ENCODE peak calls at places on chromosomes 2 and 18, in ten cellular contexts. One of them, this sample, is unnamed.

GRCh38 chr2:100320547-100321180 is 1.6 kb downstream of the LONRF2 start:
- DNase-seq in A549: peak; percentile 50
- DNase-seq in keratinocyte: no peak
- DNase-seq in lower lobe of right lung: no peak
- DNase-seq in CD8-positive, alpha-beta T cell: no peak
- DNase-seq in retinal pigment epithelial cell: no peak
- DNase-seq in fibroblast of villous mesenchyme: peak; percentile 28
- DNase-seq in neural progenitor cell: no peak
- DNase-seq in AG09309: no peak
- DNase-seq in astrocyte: no peak
- DNase-seq in this sample: peak; percentile 6

GRCh38 chr2:100137877-100138570 is 4.4 kb downstream of the AFF3 start:
- DNase-seq in A549: no peak
- DNase-seq in keratinocyte: no peak
- DNase-seq in lower lobe of right lung: no peak
- DNase-seq in CD8-positive, alpha-beta T cell: no peak
- DNase-seq in retinal pigment epithelial cell: no peak
- DNase-seq in fibroblast of villous mesenchyme: no peak
- DNase-seq in neural progenitor cell: no peak
- DNase-seq in AG09309: no peak
- DNase-seq in astrocyte: no peak
- DNase-seq in this sample: no peak

GRCh38 chr2:64329848-64330247 is 124.1 kb upstream of the LGALSL start:
- DNase-seq in A549: no peak
- DNase-seq in keratinocyte: no peak
- DNase-seq in lower lobe of right lung: peak; percentile 46
- DNase-seq in CD8-positive, alpha-beta T cell: no peak
- DNase-seq in retinal pigment epithelial cell: no peak
- DNase-seq in fibroblast of villous mesenchyme: peak; percentile 20
- DNase-seq in neural progenitor cell: no peak
- DNase-seq in AG09309: no peak
- DNase-seq in astrocyte: no peak
- DNase-seq in this sample: peak; percentile 63

GRCh38 chr2:226578879-226579278 is 220.7 kb downstream of the IRS1 start:
- DNase-seq in A549: peak; percentile 43
- DNase-seq in keratinocyte: no peak
- DNase-seq in lower lobe of right lung: no peak
- DNase-seq in CD8-positive, alpha-beta T cell: no peak
- DNase-seq in retinal pigment epithelial cell: no peak
- DNase-seq in fibroblast of villous mesenchyme: peak; percentile 68
- DNase-seq in neural progenitor cell: no peak
- DNase-seq in AG09309: no peak
- DNase-seq in astrocyte: peak; percentile 66
- DNase-seq in this sample: peak; percentile 66

GRCh38 chr2:37812414-37812813 is 112.7 kb upstream of the RMDN2 start:
- DNase-seq in A549: no peak
- DNase-seq in keratinocyte: no peak
- DNase-seq in lower lobe of right lung: no peak
- DNase-seq in CD8-positive, alpha-beta T cell: no peak
- DNase-seq in retinal pigment epithelial cell: no peak
- DNase-seq in fibroblast of villous mesenchyme: peak; percentile 54
- DNase-seq in neural progenitor cell: no peak
- DNase-seq in AG09309: no peak
- DNase-seq in astrocyte: no peak
- DNase-seq in this sample: peak; percentile 41

GRCh38 chr2:239276813-239277193 is 124.0 kb downstream of the HDAC4 start:
- DNase-seq in A549: no peak
- DNase-seq in keratinocyte: no peak
- DNase-seq in lower lobe of right lung: no peak
- DNase-seq in CD8-positive, alpha-beta T cell: no peak
- DNase-seq in retinal pigment epithelial cell: no peak
- DNase-seq in fibroblast of villous mesenchyme: no peak
- DNase-seq in neural progenitor cell: no peak
- DNase-seq in AG09309: no peak
- DNase-seq in astrocyte: no peak
- DNase-seq in this sample: no peak

GRCh38 chr18:61992285-61992684 is 99.5 kb upstream of the RNF152 start:
- DNase-seq in A549: no peak
- DNase-seq in keratinocyte: no peak
- DNase-seq in lower lobe of right lung: no peak
- DNase-seq in CD8-positive, alpha-beta T cell: no peak
- DNase-seq in retinal pigment epithelial cell: peak; percentile 52
- DNase-seq in fibroblast of villous mesenchyme: peak; percentile 73
- DNase-seq in neural progenitor cell: no peak
- DNase-seq in AG09309: peak; percentile 25
- DNase-seq in astrocyte: peak; percentile 91
- DNase-seq in this sample: peak; percentile 90

GRCh38 chr18:60090170-60090569 is 190.4 kb downstream of the PMAIP1 start:
- DNase-seq in A549: no peak
- DNase-seq in keratinocyte: no peak
- DNase-seq in lower lobe of right lung: no peak
- DNase-seq in CD8-positive, alpha-beta T cell: no peak
- DNase-seq in retinal pigment epithelial cell: no peak
- DNase-seq in fibroblast of villous mesenchyme: no peak
- DNase-seq in neural progenitor cell: peak; percentile 47
- DNase-seq in AG09309: no peak
- DNase-seq in astrocyte: no peak
- DNase-seq in this sample: peak; percentile 23

GRCh38 chr18:45627204-45627526 is 11.9 kb downstream of the SLC14A2 start:
- DNase-seq in A549: no peak
- DNase-seq in keratinocyte: no peak
- DNase-seq in lower lobe of right lung: no peak
- DNase-seq in CD8-positive, alpha-beta T cell: no peak
- DNase-seq in retinal pigment epithelial cell: no peak
- DNase-seq in fibroblast of villous mesenchyme: no peak
- DNase-seq in neural progenitor cell: peak; percentile 39
- DNase-seq in AG09309: no peak
- DNase-seq in astrocyte: no peak
- DNase-seq in this sample: no peak

GRCh38 chr2:98936917-98937351 is 909 bp upstream of the CRACDL start:
- DNase-seq in A549: no peak
- DNase-seq in keratinocyte: no peak
- DNase-seq in lower lobe of right lung: no peak
- DNase-seq in CD8-positive, alpha-beta T cell: no peak
- DNase-seq in retinal pigment epithelial cell: no peak
- DNase-seq in fibroblast of villous mesenchyme: no peak
- DNase-seq in neural progenitor cell: peak; percentile 81
- DNase-seq in AG09309: no peak
- DNase-seq in astrocyte: no peak
- DNase-seq in this sample: no peak

GRCh38 chr18:76399613-76400391 is 95.2 kb downstream of the ZNF516 start:
- DNase-seq in A549: no peak
- DNase-seq in keratinocyte: no peak
- DNase-seq in lower lobe of right lung: no peak
- DNase-seq in CD8-positive, alpha-beta T cell: no peak
- DNase-seq in retinal pigment epithelial cell: no peak
- DNase-seq in fibroblast of villous mesenchyme: no peak
- DNase-seq in neural progenitor cell: peak; percentile 12
- DNase-seq in AG09309: no peak
- DNase-seq in astrocyte: no peak
- DNase-seq in this sample: no peak

GRCh38 chr18:3605562-3606443 is 155.8 kb downstream of the TGIF1 start:
- DNase-seq in A549: no peak
- DNase-seq in keratinocyte: no peak
- DNase-seq in lower lobe of right lung: no peak
- DNase-seq in CD8-positive, alpha-beta T cell: no peak
- DNase-seq in retinal pigment epithelial cell: no peak
- DNase-seq in fibroblast of villous mesenchyme: peak; percentile 72
- DNase-seq in neural progenitor cell: peak; percentile 19
- DNase-seq in AG09309: no peak
- DNase-seq in astrocyte: peak; percentile 52
- DNase-seq in this sample: peak; percentile 64

GRCh38 chr2:11466307-11467125 is 555 bp upstream of the E2F6 start:
- DNase-seq in A549: no peak
- DNase-seq in keratinocyte: no peak
- DNase-seq in lower lobe of right lung: peak; percentile 53
- DNase-seq in CD8-positive, alpha-beta T cell: no peak
- DNase-seq in retinal pigment epithelial cell: no peak
- DNase-seq in fibroblast of villous mesenchyme: no peak
- DNase-seq in neural progenitor cell: no peak
- DNase-seq in AG09309: no peak
- DNase-seq in astrocyte: no peak
- DNase-seq in this sample: no peak
- H3K4me3 ChIP-seq in A549: peak overlapping the region; percentile 59
- H3K4me3 ChIP-seq in keratinocyte: peak overlapping the region; percentile 86
- H3K4me3 ChIP-seq in lower lobe of right lung: peak overlapping the region; percentile 87
- H3K4me3 ChIP-seq in CD8-positive, alpha-beta T cell: peak overlapping the region; percentile 83
- H3K4me3 ChIP-seq in retinal pigment epithelial cell: peak overlapping the region; percentile 61
- H3K4me3 ChIP-seq in fibroblast of villous mesenchyme: peak overlapping the region; percentile 76
- H3K4me3 ChIP-seq in neural progenitor cell: peak overlapping the region; percentile 41
- H3K4me3 ChIP-seq in AG09309: peak overlapping the region; percentile 79
- H3K4me3 ChIP-seq in astrocyte: peak overlapping the region; percentile 64
- H3K4me3 ChIP-seq in this sample: peak overlapping the region; percentile 58

GRCh38 chr2:132547089-132547687 is 122.8 kb downstream of the LYPD1 start:
- DNase-seq in A549: peak; percentile 74
- DNase-seq in keratinocyte: no peak
- DNase-seq in lower lobe of right lung: peak; percentile 67
- DNase-seq in CD8-positive, alpha-beta T cell: no peak
- DNase-seq in retinal pigment epithelial cell: peak; percentile 29
- DNase-seq in fibroblast of villous mesenchyme: peak; percentile 70
- DNase-seq in neural progenitor cell: peak; percentile 80
- DNase-seq in AG09309: peak; percentile 55
- DNase-seq in astrocyte: peak; percentile 56
- DNase-seq in this sample: peak; percentile 82
- TF ChIP-seq CTCF in A549: peak; percentile 74
- TF ChIP-seq CTCF in keratinocyte: peak; percentile 77
- TF ChIP-seq CTCF in lower lobe of right lung: peak; percentile 69
- TF ChIP-seq CTCF in CD8-positive, alpha-beta T cell: peak; percentile 25
- TF ChIP-seq CTCF in retinal pigment epithelial cell: peak; percentile 64
- TF ChIP-seq CTCF in fibroblast of villous mesenchyme: peak; percentile 56
- TF ChIP-seq CTCF in neural progenitor cell: peak; percentile 85
- TF ChIP-seq CTCF in AG09309: peak; percentile 68
- TF ChIP-seq CTCF in astrocyte: peak; percentile 67
- TF ChIP-seq CTCF in this sample: peak; percentile 68

GRCh38 chr2:161138429-161138828 is 21.8 kb upstream of the TANK start:
- DNase-seq in A549: no peak
- DNase-seq in keratinocyte: no peak
- DNase-seq in lower lobe of right lung: no peak
- DNase-seq in CD8-positive, alpha-beta T cell: no peak
- DNase-seq in retinal pigment epithelial cell: no peak
- DNase-seq in fibroblast of villous mesenchyme: no peak
- DNase-seq in neural progenitor cell: no peak
- DNase-seq in AG09309: no peak
- DNase-seq in astrocyte: no peak
- DNase-seq in this sample: no peak
- H3K4me3 ChIP-seq in A549: peak overlapping the region; percentile 3
- H3K4me3 ChIP-seq in keratinocyte: no peak overlapping the region
- H3K4me3 ChIP-seq in lower lobe of right lung: peak overlapping the region; percentile 44
- H3K4me3 ChIP-seq in CD8-positive, alpha-beta T cell: no peak overlapping the region
- H3K4me3 ChIP-seq in retinal pigment epithelial cell: no peak overlapping the region
- H3K4me3 ChIP-seq in fibroblast of villous mesenchyme: peak overlapping the region; percentile 31
- H3K4me3 ChIP-seq in neural progenitor cell: no peak overlapping the region
- H3K4me3 ChIP-seq in AG09309: no peak overlapping the region
- H3K4me3 ChIP-seq in astrocyte: no peak overlapping the region
- H3K4me3 ChIP-seq in this sample: peak overlapping the region; percentile 27

GRCh38 chr2:31909661-31910060 is 101.1 kb downstream of the MEMO1 start:
- DNase-seq in A549: no peak
- DNase-seq in keratinocyte: no peak
- DNase-seq in lower lobe of right lung: no peak
- DNase-seq in CD8-positive, alpha-beta T cell: no peak
- DNase-seq in retinal pigment epithelial cell: no peak
- DNase-seq in fibroblast of villous mesenchyme: no peak
- DNase-seq in neural progenitor cell: no peak
- DNase-seq in AG09309: no peak
- DNase-seq in astrocyte: no peak
- DNase-seq in this sample: no peak
- TF ChIP-seq CTCF in A549: no peak
- TF ChIP-seq CTCF in keratinocyte: no peak
- TF ChIP-seq CTCF in lower lobe of right lung: no peak
- TF ChIP-seq CTCF in CD8-positive, alpha-beta T cell: no peak
- TF ChIP-seq CTCF in retinal pigment epithelial cell: no peak
- TF ChIP-seq CTCF in fibroblast of villous mesenchyme: no peak
- TF ChIP-seq CTCF in neural progenitor cell: no peak
- TF ChIP-seq CTCF in AG09309: no peak
- TF ChIP-seq CTCF in astrocyte: no peak
- TF ChIP-seq CTCF in this sample: no peak

DNA sequence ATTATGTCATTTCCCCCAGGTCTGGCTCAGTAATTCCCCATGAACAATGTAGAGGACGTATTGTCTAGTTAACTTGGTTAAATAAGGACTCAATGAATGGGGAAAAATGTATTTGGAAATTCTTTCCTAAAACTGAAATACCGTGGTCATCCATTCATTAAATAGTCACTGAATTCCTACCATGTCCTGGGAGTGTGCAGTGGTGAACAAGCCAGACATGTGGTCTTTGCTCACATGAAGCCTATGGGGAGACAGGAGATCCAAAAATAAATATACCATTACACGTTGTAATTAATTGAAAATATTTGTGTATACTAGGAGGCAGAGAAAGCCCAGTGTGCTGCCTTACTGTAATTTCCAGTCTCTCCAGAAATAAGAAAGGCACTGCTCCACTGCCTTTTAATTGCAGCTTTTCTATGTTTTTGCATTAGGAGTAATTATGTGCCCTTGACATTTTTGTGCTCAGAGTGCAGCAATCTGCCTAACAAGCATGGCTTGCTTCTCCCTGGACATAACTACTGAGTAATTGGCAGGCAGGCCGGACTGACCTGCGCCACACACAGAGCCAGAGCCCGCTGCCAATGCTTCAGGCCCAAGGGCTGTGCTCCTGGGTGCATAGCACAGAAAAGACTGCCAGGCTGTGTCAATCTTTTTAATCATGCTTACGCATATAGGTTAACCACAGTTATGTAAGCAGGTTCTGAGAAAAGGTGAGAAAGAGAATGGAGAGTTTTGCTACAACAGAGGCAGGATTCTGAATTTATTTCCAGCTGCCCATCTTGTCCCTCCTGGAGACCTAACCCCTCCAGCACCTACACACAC is 22.2 kb upstream of the TTC39C start:
- DNase-seq in A549: no peak
- DNase-seq in keratinocyte: no peak
- DNase-seq in lower lobe of right lung: peak; percentile 60
- DNase-seq in CD8-positive, alpha-beta T cell: no peak
- DNase-seq in retinal pigment epithelial cell: peak; percentile 99
- DNase-seq in fibroblast of villous mesenchyme: no peak
- DNase-seq in neural progenitor cell: no peak
- DNase-seq in AG09309: no peak
- DNase-seq in astrocyte: peak; percentile 76
- DNase-seq in this sample: no peak
- H3K4me3 ChIP-seq in A549: no peak overlapping the region
- H3K4me3 ChIP-seq in keratinocyte: no peak overlapping the region
- H3K4me3 ChIP-seq in lower lobe of right lung: no peak overlapping the region
- H3K4me3 ChIP-seq in CD8-positive, alpha-beta T cell: peak overlapping the region; percentile 7
- H3K4me3 ChIP-seq in retinal pigment epithelial cell: peak overlapping the region; percentile 26
- H3K4me3 ChIP-seq in fibroblast of villous mesenchyme: no peak overlapping the region
- H3K4me3 ChIP-seq in neural progenitor cell: no peak overlapping the region
- H3K4me3 ChIP-seq in AG09309: no peak overlapping the region
- H3K4me3 ChIP-seq in astrocyte: no peak overlapping the region
- H3K4me3 ChIP-seq in this sample: no peak overlapping the region

DNA sequence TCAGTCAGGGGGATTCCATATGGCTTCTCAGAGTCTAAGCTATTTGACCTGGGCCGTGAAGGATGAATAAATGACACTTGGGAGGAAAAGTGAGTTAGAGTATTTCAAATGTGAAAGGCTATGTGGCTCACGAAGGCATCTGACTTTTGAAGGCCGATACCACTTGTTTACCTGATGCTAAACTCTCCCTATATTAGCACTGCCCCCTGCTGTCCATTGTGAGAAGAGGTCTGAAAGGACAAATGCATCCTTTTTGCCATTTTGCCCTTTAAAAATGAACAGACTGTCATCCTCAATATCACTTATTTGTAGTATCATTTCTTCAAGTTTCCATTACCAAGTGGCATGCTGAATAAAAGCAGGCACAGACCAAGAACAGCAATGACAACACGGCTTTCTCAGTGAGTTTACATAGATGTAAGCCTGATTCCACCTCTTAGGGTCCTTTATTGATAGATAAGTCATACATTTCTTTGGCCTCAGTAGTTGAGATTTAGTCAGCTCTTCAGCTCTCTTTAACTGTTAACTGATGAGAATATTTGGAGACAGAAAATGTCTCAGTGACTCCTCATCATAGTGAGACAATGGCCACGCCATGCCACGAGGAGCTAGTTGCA is 40.1 kb downstream of the DOCK10 start:
- DNase-seq in A549: peak; percentile 68
- DNase-seq in keratinocyte: no peak
- DNase-seq in lower lobe of right lung: no peak
- DNase-seq in CD8-positive, alpha-beta T cell: peak; percentile 58
- DNase-seq in retinal pigment epithelial cell: no peak
- DNase-seq in fibroblast of villous mesenchyme: peak; percentile 70
- DNase-seq in neural progenitor cell: peak; percentile 84
- DNase-seq in AG09309: no peak
- DNase-seq in astrocyte: peak; percentile 48
- DNase-seq in this sample: peak; percentile 88
- TF ChIP-seq CTCF in A549: peak; percentile 71
- TF ChIP-seq CTCF in keratinocyte: peak; percentile 76
- TF ChIP-seq CTCF in lower lobe of right lung: peak; percentile 72
- TF ChIP-seq CTCF in CD8-positive, alpha-beta T cell: peak; percentile 82
- TF ChIP-seq CTCF in retinal pigment epithelial cell: peak; percentile 82
- TF ChIP-seq CTCF in fibroblast of villous mesenchyme: peak; percentile 76
- TF ChIP-seq CTCF in neural progenitor cell: peak; percentile 84
- TF ChIP-seq CTCF in AG09309: peak; percentile 82
- TF ChIP-seq CTCF in astrocyte: peak; percentile 90
- TF ChIP-seq CTCF in this sample: peak; percentile 88